ENCODE peak calls at places on chromosomes 13 and 19, in eight cellular contexts. One of them, this sample, is unnamed.
A peak's percentile ranks its signal among the peaks of the same experiment; 100 is the strongest.

GRCh38 chr13:57314897-57315520 is 148.0 kb downstream of the PRR20E start:
- DNase-seq in tibial nerve: no peak
- DNase-seq in H54: peak; percentile 0
- DNase-seq in sciatic nerve: no peak
- DNase-seq in WTC11: no peak
- DNase-seq in C1 segment of cervical spinal cord: no peak
- DNase-seq in stimulated activated CD4-positive, alpha-beta T cell treated with anti-CD3 and anti-CD28 coated beads, Interleukin-2, amount 100 ng/mL, for 48 hours: no peak
- DNase-seq in spleen: peak; percentile 53
- DNase-seq in this sample: no peak

GRCh38 chr19:55460670-55461258 is 678 bp downstream of the ISOC2 start:
- DNase-seq in tibial nerve: peak; percentile 68
- DNase-seq in H54: no peak
- DNase-seq in sciatic nerve: peak; percentile 94
- DNase-seq in WTC11: peak; percentile 97
- DNase-seq in C1 segment of cervical spinal cord: peak; percentile 37
- DNase-seq in stimulated activated CD4-positive, alpha-beta T cell treated with anti-CD3 and anti-CD28 coated beads, Interleukin-2, amount 100 ng/mL, for 48 hours: no peak
- DNase-seq in spleen: peak; percentile 88
- DNase-seq in this sample: peak; percentile 95

GRCh38 chr13:65912516-65912915 is 1317.6 kb downstream of the PCDH9 start:
- DNase-seq in tibial nerve: no peak
- DNase-seq in H54: no peak
- DNase-seq in sciatic nerve: no peak
- DNase-seq in WTC11: no peak
- DNase-seq in C1 segment of cervical spinal cord: no peak
- DNase-seq in stimulated activated CD4-positive, alpha-beta T cell treated with anti-CD3 and anti-CD28 coated beads, Interleukin-2, amount 100 ng/mL, for 48 hours: no peak
- DNase-seq in spleen: no peak
- DNase-seq in this sample: no peak

GRCh38 chr19:1373534-1374249 is 10.0 kb upstream of the NDUFS7 start:
- DNase-seq in tibial nerve: no peak
- DNase-seq in H54: no peak
- DNase-seq in sciatic nerve: no peak
- DNase-seq in WTC11: no peak
- DNase-seq in C1 segment of cervical spinal cord: peak; percentile 25
- DNase-seq in stimulated activated CD4-positive, alpha-beta T cell treated with anti-CD3 and anti-CD28 coated beads, Interleukin-2, amount 100 ng/mL, for 48 hours: no peak
- DNase-seq in spleen: peak; percentile 85
- DNase-seq in this sample: no peak

GRCh38 chr13:54614729-54615128 is 1586.1 kb downstream of the OLFM4 start:
- DNase-seq in tibial nerve: no peak
- DNase-seq in H54: no peak
- DNase-seq in sciatic nerve: no peak
- DNase-seq in WTC11: no peak
- DNase-seq in C1 segment of cervical spinal cord: no peak
- DNase-seq in stimulated activated CD4-positive, alpha-beta T cell treated with anti-CD3 and anti-CD28 coated beads, Interleukin-2, amount 100 ng/mL, for 48 hours: no peak
- DNase-seq in spleen: no peak
- DNase-seq in this sample: no peak

GRCh38 chr13:25778808-25779207 is 273.0 kb downstream of the SHISA2 start:
- DNase-seq in tibial nerve: no peak
- DNase-seq in H54: no peak
- DNase-seq in sciatic nerve: no peak
- DNase-seq in WTC11: no peak
- DNase-seq in C1 segment of cervical spinal cord: no peak
- DNase-seq in stimulated activated CD4-positive, alpha-beta T cell treated with anti-CD3 and anti-CD28 coated beads, Interleukin-2, amount 100 ng/mL, for 48 hours: no peak
- DNase-seq in spleen: no peak
- DNase-seq in this sample: no peak

GRCh38 chr19:7482584-7483439 is 6.0 kb downstream of the PEX11G start:
- DNase-seq in tibial nerve: peak; percentile 19
- DNase-seq in H54: no peak
- DNase-seq in sciatic nerve: no peak
- DNase-seq in WTC11: peak; percentile 89
- DNase-seq in C1 segment of cervical spinal cord: no peak
- DNase-seq in stimulated activated CD4-positive, alpha-beta T cell treated with anti-CD3 and anti-CD28 coated beads, Interleukin-2, amount 100 ng/mL, for 48 hours: no peak
- DNase-seq in spleen: no peak
- DNase-seq in this sample: no peak

GRCh38 chr19:2462635-2463421 is 6.1 kb upstream of the LMNB2 start:
- DNase-seq in tibial nerve: peak; percentile 66
- DNase-seq in H54: peak; percentile 90
- DNase-seq in sciatic nerve: peak; percentile 91
- DNase-seq in WTC11: peak; percentile 96
- DNase-seq in C1 segment of cervical spinal cord: peak; percentile 44
- DNase-seq in stimulated activated CD4-positive, alpha-beta T cell treated with anti-CD3 and anti-CD28 coated beads, Interleukin-2, amount 100 ng/mL, for 48 hours: no peak
- DNase-seq in spleen: peak; percentile 83
- DNase-seq in this sample: peak; percentile 59

GRCh38 chr19:22623841-22624221 is 10.3 kb upstream of the ZNF492 start:
- DNase-seq in tibial nerve: no peak
- DNase-seq in H54: no peak
- DNase-seq in sciatic nerve: no peak
- DNase-seq in WTC11: no peak
- DNase-seq in C1 segment of cervical spinal cord: no peak
- DNase-seq in stimulated activated CD4-positive, alpha-beta T cell treated with anti-CD3 and anti-CD28 coated beads, Interleukin-2, amount 100 ng/mL, for 48 hours: no peak
- DNase-seq in spleen: peak; percentile 67
- DNase-seq in this sample: no peak

GRCh38 chr19:48633148-48634035 is 3.8 kb downstream of the DBP start:
- DNase-seq in tibial nerve: no peak
- DNase-seq in H54: no peak
- DNase-seq in sciatic nerve: peak; percentile 72
- DNase-seq in WTC11: no peak
- DNase-seq in C1 segment of cervical spinal cord: no peak
- DNase-seq in stimulated activated CD4-positive, alpha-beta T cell treated with anti-CD3 and anti-CD28 coated beads, Interleukin-2, amount 100 ng/mL, for 48 hours: no peak
- DNase-seq in spleen: no peak
- DNase-seq in this sample: no peak

GRCh38 chr19:3115916-3116602 is 19.8 kb upstream of the GNA15 start:
- DNase-seq in tibial nerve: no peak
- DNase-seq in H54: no peak
- DNase-seq in sciatic nerve: no peak
- DNase-seq in WTC11: peak; percentile 38
- DNase-seq in C1 segment of cervical spinal cord: no peak
- DNase-seq in stimulated activated CD4-positive, alpha-beta T cell treated with anti-CD3 and anti-CD28 coated beads, Interleukin-2, amount 100 ng/mL, for 48 hours: no peak
- DNase-seq in spleen: no peak
- DNase-seq in this sample: no peak

GRCh38 chr13:94516456-94516855 is 37.0 kb upstream of the DCT start:
- DNase-seq in tibial nerve: no peak
- DNase-seq in H54: no peak
- DNase-seq in sciatic nerve: no peak
- DNase-seq in WTC11: no peak
- DNase-seq in C1 segment of cervical spinal cord: no peak
- DNase-seq in stimulated activated CD4-positive, alpha-beta T cell treated with anti-CD3 and anti-CD28 coated beads, Interleukin-2, amount 100 ng/mL, for 48 hours: no peak
- DNase-seq in spleen: no peak
- DNase-seq in this sample: no peak

GRCh38 chr13:33090755-33091454 is 74.7 kb downstream of the KL start:
- DNase-seq in tibial nerve: no peak
- DNase-seq in H54: no peak
- DNase-seq in sciatic nerve: no peak
- DNase-seq in WTC11: no peak
- DNase-seq in C1 segment of cervical spinal cord: no peak
- DNase-seq in stimulated activated CD4-positive, alpha-beta T cell treated with anti-CD3 and anti-CD28 coated beads, Interleukin-2, amount 100 ng/mL, for 48 hours: no peak
- DNase-seq in spleen: no peak
- DNase-seq in this sample: no peak

GRCh38 chr13:89746554-89746953 is 1600.9 kb upstream of the MIR17HG start:
- DNase-seq in tibial nerve: no peak
- DNase-seq in H54: no peak
- DNase-seq in sciatic nerve: no peak
- DNase-seq in WTC11: no peak
- DNase-seq in C1 segment of cervical spinal cord: no peak
- DNase-seq in stimulated activated CD4-positive, alpha-beta T cell treated with anti-CD3 and anti-CD28 coated beads, Interleukin-2, amount 100 ng/mL, for 48 hours: no peak
- DNase-seq in spleen: no peak
- DNase-seq in this sample: no peak

GRCh38 chr19:54484451-54484850 is 11.4 kb upstream of the CDC42EP5 start:
- DNase-seq in tibial nerve: no peak
- DNase-seq in H54: no peak
- DNase-seq in sciatic nerve: no peak
- DNase-seq in WTC11: no peak
- DNase-seq in C1 segment of cervical spinal cord: no peak
- DNase-seq in stimulated activated CD4-positive, alpha-beta T cell treated with anti-CD3 and anti-CD28 coated beads, Interleukin-2, amount 100 ng/mL, for 48 hours: no peak
- DNase-seq in spleen: no peak
- DNase-seq in this sample: no peak

GRCh38 chr13:74229242-74229641 is 95.0 kb upstream of the KLF12 start:
- DNase-seq in tibial nerve: no peak
- DNase-seq in H54: no peak
- DNase-seq in sciatic nerve: no peak
- DNase-seq in WTC11: no peak
- DNase-seq in C1 segment of cervical spinal cord: no peak
- DNase-seq in stimulated activated CD4-positive, alpha-beta T cell treated with anti-CD3 and anti-CD28 coated beads, Interleukin-2, amount 100 ng/mL, for 48 hours: no peak
- DNase-seq in spleen: no peak
- DNase-seq in this sample: no peak

GRCh38 chr19:38003427-38004099 is 96.6 kb downstream of the SIPA1L3 start:
- DNase-seq in tibial nerve: peak; percentile 42
- DNase-seq in H54: peak; percentile 59
- DNase-seq in sciatic nerve: peak; percentile 76
- DNase-seq in WTC11: peak; percentile 65
- DNase-seq in C1 segment of cervical spinal cord: peak; percentile 62
- DNase-seq in stimulated activated CD4-positive, alpha-beta T cell treated with anti-CD3 and anti-CD28 coated beads, Interleukin-2, amount 100 ng/mL, for 48 hours: peak; percentile 11
- DNase-seq in spleen: peak; percentile 81
- DNase-seq in this sample: no peak

GRCh38 chr13:77492982-77493381 is 42.5 kb upstream of the SCEL start:
- DNase-seq in tibial nerve: no peak
- DNase-seq in H54: no peak
- DNase-seq in sciatic nerve: no peak
- DNase-seq in WTC11: no peak
- DNase-seq in C1 segment of cervical spinal cord: no peak
- DNase-seq in stimulated activated CD4-positive, alpha-beta T cell treated with anti-CD3 and anti-CD28 coated beads, Interleukin-2, amount 100 ng/mL, for 48 hours: no peak
- DNase-seq in spleen: no peak
- DNase-seq in this sample: no peak

GRCh38 chr13:59300347-59301165 is 863.2 kb downstream of the DIAPH3 start:
- DNase-seq in tibial nerve: no peak
- DNase-seq in H54: no peak
- DNase-seq in sciatic nerve: no peak
- DNase-seq in WTC11: no peak
- DNase-seq in C1 segment of cervical spinal cord: no peak
- DNase-seq in stimulated activated CD4-positive, alpha-beta T cell treated with anti-CD3 and anti-CD28 coated beads, Interleukin-2, amount 100 ng/mL, for 48 hours: no peak
- DNase-seq in spleen: no peak
- DNase-seq in this sample: no peak

GRCh38 chr19:53007200-53008054 is 6.3 kb upstream of the ERVV-1 start:
- DNase-seq in tibial nerve: no peak
- DNase-seq in H54: no peak
- DNase-seq in sciatic nerve: no peak
- DNase-seq in WTC11: no peak
- DNase-seq in C1 segment of cervical spinal cord: no peak
- DNase-seq in stimulated activated CD4-positive, alpha-beta T cell treated with anti-CD3 and anti-CD28 coated beads, Interleukin-2, amount 100 ng/mL, for 48 hours: no peak
- DNase-seq in spleen: no peak
- DNase-seq in this sample: no peak

GRCh38 chr13:44004881-44005280 is 125.2 kb downstream of the LACC1 start:
- DNase-seq in tibial nerve: no peak
- DNase-seq in H54: peak; percentile 38
- DNase-seq in sciatic nerve: no peak
- DNase-seq in WTC11: no peak
- DNase-seq in C1 segment of cervical spinal cord: no peak
- DNase-seq in stimulated activated CD4-positive, alpha-beta T cell treated with anti-CD3 and anti-CD28 coated beads, Interleukin-2, amount 100 ng/mL, for 48 hours: no peak
- DNase-seq in spleen: no peak
- DNase-seq in this sample: no peak

GRCh38 chr19:38904463-38905185 is 4.9 kb downstream of the NFKBIB start:
- DNase-seq in tibial nerve: no peak
- DNase-seq in H54: no peak
- DNase-seq in sciatic nerve: no peak
- DNase-seq in WTC11: no peak
- DNase-seq in C1 segment of cervical spinal cord: no peak
- DNase-seq in stimulated activated CD4-positive, alpha-beta T cell treated with anti-CD3 and anti-CD28 coated beads, Interleukin-2, amount 100 ng/mL, for 48 hours: no peak
- DNase-seq in spleen: no peak
- DNase-seq in this sample: no peak

GRCh38 chr13:51770160-51770559 is 33.8 kb downstream of the DHRS12 start:
- DNase-seq in tibial nerve: no peak
- DNase-seq in H54: no peak
- DNase-seq in sciatic nerve: no peak
- DNase-seq in WTC11: no peak
- DNase-seq in C1 segment of cervical spinal cord: no peak
- DNase-seq in stimulated activated CD4-positive, alpha-beta T cell treated with anti-CD3 and anti-CD28 coated beads, Interleukin-2, amount 100 ng/mL, for 48 hours: no peak
- DNase-seq in spleen: no peak
- DNase-seq in this sample: no peak

GRCh38 chr19:532578-533484 is 1.3 kb downstream of the CDC34 start:
- DNase-seq in tibial nerve: peak; percentile 50
- DNase-seq in H54: peak; percentile 69
- DNase-seq in sciatic nerve: peak; percentile 78
- DNase-seq in WTC11: peak; percentile 63
- DNase-seq in C1 segment of cervical spinal cord: peak; percentile 82
- DNase-seq in stimulated activated CD4-positive, alpha-beta T cell treated with anti-CD3 and anti-CD28 coated beads, Interleukin-2, amount 100 ng/mL, for 48 hours: peak; percentile 35
- DNase-seq in spleen: peak; percentile 87
- DNase-seq in this sample: peak; percentile 78

GRCh38 chr19:3222709-3223108 is 1.8 kb upstream of the CELF5 start:
- DNase-seq in tibial nerve: no peak
- DNase-seq in H54: no peak
- DNase-seq in sciatic nerve: no peak
- DNase-seq in WTC11: no peak
- DNase-seq in C1 segment of cervical spinal cord: no peak
- DNase-seq in stimulated activated CD4-positive, alpha-beta T cell treated with anti-CD3 and anti-CD28 coated beads, Interleukin-2, amount 100 ng/mL, for 48 hours: no peak
- DNase-seq in spleen: no peak
- DNase-seq in this sample: no peak

GRCh38 chr19:609001-609340 is 19.3 kb downstream of the HCN2 start:
- DNase-seq in tibial nerve: no peak
- DNase-seq in H54: peak; percentile 83
- DNase-seq in sciatic nerve: peak; percentile 79
- DNase-seq in WTC11: no peak
- DNase-seq in C1 segment of cervical spinal cord: peak; percentile 87
- DNase-seq in stimulated activated CD4-positive, alpha-beta T cell treated with anti-CD3 and anti-CD28 coated beads, Interleukin-2, amount 100 ng/mL, for 48 hours: no peak
- DNase-seq in spleen: peak; percentile 88
- DNase-seq in this sample: no peak

GRCh38 chr19:45117167-45117594 is 24.2 kb downstream of the PPP1R37 start:
- DNase-seq in tibial nerve: no peak
- DNase-seq in H54: no peak
- DNase-seq in sciatic nerve: no peak
- DNase-seq in WTC11: no peak
- DNase-seq in C1 segment of cervical spinal cord: no peak
- DNase-seq in stimulated activated CD4-positive, alpha-beta T cell treated with anti-CD3 and anti-CD28 coated beads, Interleukin-2, amount 100 ng/mL, for 48 hours: peak; percentile 50
- DNase-seq in spleen: no peak
- DNase-seq in this sample: no peak

GRCh38 chr19:5338661-5339469 is 1.7 kb downstream of the PTPRS start:
- DNase-seq in tibial nerve: no peak
- DNase-seq in H54: no peak
- DNase-seq in sciatic nerve: no peak
- DNase-seq in WTC11: peak; percentile 56
- DNase-seq in C1 segment of cervical spinal cord: peak; percentile 28
- DNase-seq in stimulated activated CD4-positive, alpha-beta T cell treated with anti-CD3 and anti-CD28 coated beads, Interleukin-2, amount 100 ng/mL, for 48 hours: no peak
- DNase-seq in spleen: no peak
- DNase-seq in this sample: no peak

GRCh38 chr19:13597625-13598024 is 91.3 kb upstream of the CACNA1A start:
- DNase-seq in tibial nerve: no peak
- DNase-seq in H54: peak; percentile 79
- DNase-seq in sciatic nerve: no peak
- DNase-seq in WTC11: peak; percentile 56
- DNase-seq in C1 segment of cervical spinal cord: peak; percentile 26
- DNase-seq in stimulated activated CD4-positive, alpha-beta T cell treated with anti-CD3 and anti-CD28 coated beads, Interleukin-2, amount 100 ng/mL, for 48 hours: peak; percentile 18
- DNase-seq in spleen: no peak
- DNase-seq in this sample: peak; percentile 79

This sample was measured in HuH-7.5.